ENCODE peak calls at places on chromosomes 11 and 22, in five cellular contexts. Y, S, R, J and K are unnamed samples.

GRCh38 chr11:74019104-74019738 is 10.3 kb upstream of the UCP3 start:
- DNase-seq in Y (no peak), S (no peak), J (no peak), R (no peak), K (no peak)

GRCh38 chr22:45208696-45208992 is 32.0 kb downstream of the KIAA0930 start:
- DNase-seq in Y (no peak), R (no peak), J (no peak), S (no peak), K (no peak)

GRCh38 chr11:102798012-102798746 is at the start of gene MMP1:
- DNase-seq in S (no peak), J (no peak), R (peak; percentile 84), Y (no peak), K (no peak)

GRCh38 chr22:17260950-17261349 is 41.7 kb upstream of the ADA2 start:
- DNase-seq in J (no peak), R (no peak), S (no peak), Y (no peak), K (no peak)

GRCh38 chr11:14713518-14714244 is 70.1 kb downstream of the PDE3B start:
- DNase-seq in Y (no peak), J (no peak), R (no peak), S (no peak), K (no peak)

GRCh38 chr22:35661377-35661937 is 13.2 kb downstream of the APOL6 start:
- DNase-seq in Y (no peak), J (no peak), S (no peak), R (peak; percentile 46), K (no peak)

GRCh38 chr11:102367364-102367763 is 20.4 kb downstream of the BIRC2 start:
- DNase-seq in Y (no peak), J (no peak), S (no peak), R (no peak), K (no peak)

GRCh38 chr22:33030923-33031525 is 27.2 kb downstream of the SYN3 start:
- DNase-seq in S (no peak), R (no peak), Y (no peak), J (no peak), K (no peak)

GRCh38 chr11:108985611-108986279 is 320.9 kb downstream of the DDX10 start:
- DNase-seq in R (peak; percentile 71), S (no peak), Y (no peak), J (no peak), K (no peak)

GRCh38 chr22:18971321-18971751 is 35.2 kb upstream of the PRODH start:
- DNase-seq in R (no peak), Y (no peak), S (no peak), J (no peak), K (no peak)

GRCh38 chr22:41589260-41589600 is 410 bp downstream of the PMM1 start:
- DNase-seq in R (peak; percentile 34), Y (no peak), J (no peak), S (no peak), K (no peak)

GRCh38 chr11:121446752-121447156 is 5.4 kb upstream of the SORL1 start:
- DNase-seq in R (no peak), S (no peak), J (no peak), Y (no peak), K (no peak)

GRCh38 chr11:445765-446588 is 4.1 kb upstream of the PTDSS2 start:
- DNase-seq in Y (no peak), S (no peak), R (no peak), J (no peak), K (no peak)

GRCh38 chr11:79167510-79168188 is 273.2 kb downstream of the TENM4 start:
- DNase-seq in R (no peak), Y (no peak), J (no peak), S (no peak), K (no peak)

GRCh38 chr11:44617671-44618461 is 52.4 kb downstream of the CD82 start:
- DNase-seq in R (no peak), S (no peak), J (no peak), Y (no peak), K (no peak)

GRCh38 chr11:34313099-34313517 is 44.7 kb downstream of the ABTB2 start:
- DNase-seq in R (no peak), S (no peak), J (no peak), Y (no peak), K (peak; percentile 40)

GRCh38 chr22:42962295-42963230 is 52.4 kb downstream of the PACSIN2 start:
- DNase-seq in Y (no peak), R (peak; percentile 48), S (no peak), J (no peak), K (no peak)

GRCh38 chr11:116079580-116079979 is 575.4 kb upstream of the CADM1 start:
- DNase-seq in J (no peak), R (no peak), Y (no peak), S (no peak), K (no peak)

GRCh38 chr11:47388697-47389576 is 10.6 kb upstream of the SPI1 start:
- DNase-seq in S (no peak), R (no peak), J (no peak), Y (no peak), K (no peak)

GRCh38 chr11:65639623-65640482 is 2.0 kb downstream of the SIPA1 start:
- DNase-seq in S (no peak), R (peak; percentile 27), Y (no peak), J (no peak), K (peak; percentile 91)

GRCh38 chr11:104005234-104005855 is 31.1 kb upstream of the DDI1 start:
- DNase-seq in S (no peak), J (no peak), R (peak; percentile 3), Y (no peak), K (no peak)